ENCODE peak calls at places on chromosome 18, in nine cellular contexts. M, W, X, E, Z, A, R, H and Y are unnamed samples.

GRCh38 chr18:7059276-7059675 is 58.3 kb downstream of the LAMA1 start:
- DNase-seq in H (no peak), A (no peak), E (no peak), X (no peak), W (no peak), R (no peak), Z (no peak), M (no peak), Y (no peak)

GRCh38 chr18:63878343-63878742 is 9.2 kb upstream of the SERPINB2 start:
- DNase-seq in H (no peak), W (no peak), A (peak), E (no peak), Z (no peak), X (no peak), R (no peak), M (no peak), Y (peak)

GRCh38 chr18:45110577-45111506 is 430.2 kb downstream of the SETBP1 start:
- DNase-seq in A (peak), E (no peak), W (no peak), R (no peak), X (peak), H (no peak), M (no peak), Z (no peak), Y (no peak)

GRCh38 chr18:8800876-8801262 is 95.5 kb downstream of the MTCL1 start:
- DNase-seq in W (no peak), M (no peak), E (no peak), X (no peak), A (peak), Z (no peak), R (no peak), H (no peak), Y (no peak)

GRCh38 chr18:48798334-48799197 is 152.2 kb downstream of the SMAD7 start:
- DNase-seq in H (no peak), E (no peak), R (no peak), A (no peak), M (no peak), Z (no peak), X (peak), W (no peak), Y (no peak)

GRCh38 chr18:51195086-51195601 is 2.3 kb downstream of the MEX3C start:
- DNase-seq in R (no peak), M (no peak), W (no peak), A (peak), Z (no peak), H (no peak), E (no peak), X (no peak), Y (no peak)

GRCh38 chr18:61132036-61132435 is 201.2 kb upstream of the CDH20 start:
- DNase-seq in W (no peak), Z (no peak), H (no peak), M (no peak), X (no peak), R (no peak), E (no peak), A (no peak), Y (no peak)

GRCh38 chr18:79845164-79845563 is 47.4 kb downstream of the KCNG2 start:
- DNase-seq in Z (no peak), M (no peak), E (no peak), R (no peak), H (no peak), W (no peak), A (no peak), X (no peak), Y (no peak)

GRCh38 chr18:9825571-9826073 is 60.2 kb upstream of the TXNDC2 start:
- DNase-seq in R (no peak), E (no peak), X (no peak), Z (peak), M (no peak), W (no peak), H (no peak), A (peak), Y (peak)

GRCh38 chr18:77702686-77703085 is 453.0 kb downstream of the GALR1 start:
- DNase-seq in Z (peak), A (no peak), E (no peak), R (peak), W (peak), M (no peak), X (no peak), H (no peak), Y (no peak)

GRCh38 chr18:60198063-60198462 is 174.5 kb downstream of the MC4R start:
- DNase-seq in Z (no peak), W (no peak), X (no peak), H (no peak), A (peak), M (no peak), R (no peak), E (no peak), Y (no peak)

GRCh38 chr18:47206945-47207637 is 30.9 kb upstream of the IER3IP1 start:
- DNase-seq in W (no peak), H (no peak), Z (no peak), X (no peak), R (no peak), A (peak), M (no peak), E (no peak), Y (no peak)

GRCh38 chr18:26549486-26550435 is 1.4 kb upstream of the KCTD1 start:
- DNase-seq in X (peak), E (no peak), W (no peak), R (peak), M (peak), A (peak), H (peak), Z (peak), Y (peak)

GRCh38 chr18:21550510-21550970 is 50.0 kb downstream of the ESCO1 start:
- DNase-seq in R (no peak), E (no peak), A (no peak), M (no peak), Z (no peak), H (no peak), X (no peak), W (no peak), Y (no peak)